ENCODE peak calls at places on chromosomes 5 and 9, in nine cellular contexts. E, Z, M, X, O, K, F, W and J are unnamed samples.

GRCh38 chr5:72241346-72242003 is 78.6 kb downstream of the MRPS27 start:
- DNase-seq in O (no peak), K (no peak), E (no peak), W (peak), Z (no peak), M (peak), F (no peak), X (no peak), J (no peak)

GRCh38 chr9:122128432-122129343 is 30.9 kb downstream of the NDUFA8 start:
- DNase-seq in M (no peak), W (no peak), O (no peak), X (peak), E (no peak), Z (no peak), K (no peak), F (no peak), J (no peak)

GRCh38 chr9:81318571-81318970 is 370.8 kb downstream of the TLE1 start:
- DNase-seq in E (no peak), W (no peak), X (no peak), F (peak), Z (no peak), M (no peak), K (peak), O (no peak), J (no peak)

GRCh38 chr9:89435315-89435823 is 62.5 kb downstream of the SEMA4D start:
- DNase-seq in E (no peak), K (no peak), O (no peak), X (peak), M (peak), W (peak), Z (no peak), F (no peak), J (peak)

GRCh38 chr5:110702704-110703103 is 23.8 kb downstream of the TMEM232 start:
- DNase-seq in K (peak), F (no peak), M (no peak), X (no peak), E (no peak), O (no peak), Z (no peak), W (no peak), J (no peak)

GRCh38 chr9:101618693-101619092 is 23.9 kb upstream of the PPP3R2 start:
- DNase-seq in F (no peak), X (no peak), Z (no peak), M (no peak), K (no peak), E (no peak), W (no peak), O (no peak), J (no peak)

GRCh38 chr5:93870649-93871048 is 129.2 kb upstream of the POU5F2 start:
- DNase-seq in E (no peak), M (no peak), K (no peak), W (no peak), F (no peak), Z (no peak), O (no peak), X (no peak), J (no peak)

GRCh38 chr9:14866200-14866749 is 44.0 kb downstream of the FREM1 start:
- DNase-seq in W (no peak), M (no peak), X (no peak), E (no peak), F (no peak), K (no peak), O (no peak), Z (no peak), J (no peak)

GRCh38 chr9:111094433-111095421 is 56.5 kb upstream of the LPAR1 start:
- DNase-seq in K (peak), W (peak), X (no peak), E (no peak), M (no peak), F (peak), Z (peak), O (no peak), J (no peak)

GRCh38 chr9:70561805-70562395 is 147.4 kb upstream of the KLF9 start:
- DNase-seq in W (no peak), E (no peak), K (peak), X (no peak), M (no peak), F (no peak), O (no peak), Z (no peak), J (no peak)

GRCh38 chr5:132431682-132432081 is 58.9 kb downstream of the IRF1 start:
- DNase-seq in W (no peak), E (peak), Z (no peak), F (no peak), O (no peak), M (no peak), X (no peak), K (no peak), J (no peak)

GRCh38 chr5:124990723-124991122 is 244.3 kb upstream of the ZNF608 start:
- DNase-seq in E (no peak), O (no peak), F (no peak), W (no peak), Z (no peak), M (no peak), K (no peak), X (no peak), J (no peak)

GRCh38 chr5:32794086-32794485 is 83.0 kb downstream of the NPR3 start:
- DNase-seq in F (peak), K (no peak), W (no peak), E (no peak), M (no peak), X (peak), O (no peak), Z (no peak), J (peak)

GRCh38 chr5:79850316-79850822 is 140.7 kb downstream of the MTX3 start:
- DNase-seq in O (no peak), M (no peak), Z (no peak), W (no peak), K (peak), X (no peak), E (no peak), F (peak), J (no peak)

GRCh38 chr5:93092349-93093105 is 488.5 kb downstream of the NR2F1-AS1 start:
- DNase-seq in O (no peak), W (no peak), M (no peak), X (no peak), K (peak), E (no peak), Z (peak), F (peak), J (no peak)

GRCh38 chr5:96279796-96280542 is 153.1 kb downstream of the PCSK1 start:
- DNase-seq in Z (peak), O (no peak), F (peak), M (no peak), K (no peak), E (no peak), X (no peak), W (no peak), J (no peak)

GRCh38 chr9:122822958-122823357 is 5.4 kb downstream of the PDCL start:
- DNase-seq in X (no peak), Z (no peak), W (no peak), F (no peak), E (no peak), O (no peak), M (no peak), K (no peak), J (no peak)

GRCh38 chr5:102826629-102827028 is 71.5 kb downstream of the PAM start:
- DNase-seq in K (no peak), M (no peak), E (no peak), X (no peak), W (no peak), Z (no peak), O (no peak), F (no peak), J (no peak)

GRCh38 chr9:101587644-101588043 is 7.1 kb downstream of the PPP3R2 start:
- DNase-seq in X (no peak), E (no peak), K (no peak), W (no peak), Z (no peak), O (no peak), F (peak), M (no peak), J (no peak)